ENCODE peak calls at places on chromosomes 7 and 10, in eight cellular contexts. I is HepG2, N is A549, O is K562, P is HCT116, D is HL-60, X is Panc1, Z is SK-N-SH. T is an unnamed sample.
A peak's percentile ranks its signal among the peaks of the same experiment; 100 is the strongest.

GRCh38 chr7:28964056-28964455 is 5.9 kb upstream of the TRIL start:
- DNase-seq in I (no peak), N (no peak), O (no peak), P (no peak), D (no peak), X (no peak), Z (no peak), T (no peak)

GRCh38 chr7:1311406-1312097 is 78.9 kb downstream of the UNCX start:
- DNase-seq in I (no peak), N (no peak), O (no peak), P (no peak), D (no peak), X (no peak), Z (peak; percentile 23), T (no peak)

GRCh38 chr10:68231106-68231901 is 609 bp downstream of the ATOH7 start:
- DNase-seq in I (peak; percentile 30), N (peak; percentile 92), O (peak; percentile 80), P (peak; percentile 45), D (peak; percentile 38), X (peak; percentile 48), Z (peak; percentile 98), T (peak; percentile 87)

GRCh38 chr10:86966008-86966654 is 2.2 kb upstream of the ADIRF start:
- DNase-seq in I (no peak), N (no peak), O (no peak), P (no peak), D (no peak), X (no peak), Z (no peak), T (no peak)

GRCh38 chr10:59868974-59869940 is 37.1 kb downstream of the CCDC6 start:
- DNase-seq in I (no peak), N (no peak), O (no peak), P (no peak), D (no peak), X (no peak), Z (no peak), T (no peak)

GRCh38 chr10:80501913-80502521 is 35.7 kb upstream of the SH2D4B start:
- DNase-seq in I (no peak), N (no peak), O (no peak), P (no peak), D (no peak), X (no peak), Z (no peak), T (no peak)

GRCh38 chr7:28605427-28605826 is 193.1 kb downstream of the CREB5 start:
- DNase-seq in I (no peak), N (no peak), O (no peak), P (no peak), D (no peak), X (no peak), Z (no peak), T (no peak)

GRCh38 chr7:64882341-64883112 is 20.5 kb upstream of the ZNF273 start:
- DNase-seq in I (no peak), N (no peak), O (no peak), P (no peak), D (no peak), X (no peak), Z (peak; percentile 41), T (peak; percentile 83)

GRCh38 chr7:20509892-20510645 is 105.4 kb upstream of the ABCB5 start:
- DNase-seq in I (no peak), N (no peak), O (no peak), P (no peak), D (no peak), X (no peak), Z (no peak), T (no peak)

GRCh38 chr7:50416509-50417299 is 33.4 kb downstream of the FIGNL1 start:
- DNase-seq in I (no peak), N (no peak), O (no peak), P (no peak), D (no peak), X (no peak), Z (no peak), T (peak; percentile 28)

GRCh38 chr7:121447191-121447920 is 51.2 kb upstream of the FAM3C start:
- DNase-seq in I (no peak), N (no peak), O (no peak), P (no peak), D (no peak), X (no peak), Z (no peak), T (no peak)

DNA sequence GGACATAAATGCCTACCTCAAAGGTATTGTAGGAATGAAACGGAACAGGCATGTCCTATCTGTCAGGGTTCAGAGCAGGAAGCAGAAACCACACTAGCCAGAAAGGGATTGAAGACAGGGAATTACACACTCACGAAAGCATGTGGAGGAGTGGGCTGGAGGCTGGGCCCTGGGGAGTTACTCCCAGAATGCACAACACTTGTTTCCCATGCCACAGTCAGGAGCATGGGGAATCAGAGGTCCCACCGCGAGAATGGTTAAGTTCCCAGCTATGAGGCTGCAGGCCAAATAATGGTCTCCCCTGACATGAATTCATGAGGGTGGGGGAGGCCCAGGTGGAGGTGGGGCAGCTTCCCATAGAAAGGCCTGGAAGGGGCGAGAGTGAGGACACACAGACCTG is 212.7 kb downstream of the HERPUD2 start:
- DNase-seq in I (no peak), N (no peak), O (no peak), P (no peak), D (no peak), X (no peak), Z (no peak), T (no peak)
- TF ChIP-seq REST in I (no peak), N (no peak), O (no peak), P (no peak), D (no peak), X (no peak), Z (no peak), T (no peak)

DNA sequence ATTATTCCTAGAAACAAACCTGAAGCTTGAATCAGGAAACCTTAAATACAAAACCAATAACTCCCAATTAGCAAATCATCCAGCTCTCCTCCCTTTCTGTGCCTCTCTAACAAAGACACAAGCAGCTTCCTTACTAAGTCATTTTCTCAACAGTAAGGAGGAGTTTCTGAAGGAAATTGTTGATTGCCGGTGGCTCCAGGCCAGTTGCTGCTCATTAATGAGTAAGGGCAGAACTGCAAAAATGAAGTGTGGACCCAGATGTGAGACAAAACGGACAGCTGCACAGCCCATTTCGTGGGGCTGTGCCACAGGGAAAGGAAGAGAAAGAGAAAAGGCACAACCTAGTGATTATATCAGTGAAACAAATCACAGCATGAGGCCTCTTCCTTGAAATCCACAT is 42.8 kb upstream of the RHOBTB1 start:
- DNase-seq in I (no peak), N (no peak), O (no peak), P (no peak), D (no peak), X (no peak), Z (no peak), T (peak; percentile 9)
- TF ChIP-seq REST in I (no peak), N (no peak), O (no peak), P (no peak), D (no peak), X (no peak), Z (no peak), T (no peak)

DNA sequence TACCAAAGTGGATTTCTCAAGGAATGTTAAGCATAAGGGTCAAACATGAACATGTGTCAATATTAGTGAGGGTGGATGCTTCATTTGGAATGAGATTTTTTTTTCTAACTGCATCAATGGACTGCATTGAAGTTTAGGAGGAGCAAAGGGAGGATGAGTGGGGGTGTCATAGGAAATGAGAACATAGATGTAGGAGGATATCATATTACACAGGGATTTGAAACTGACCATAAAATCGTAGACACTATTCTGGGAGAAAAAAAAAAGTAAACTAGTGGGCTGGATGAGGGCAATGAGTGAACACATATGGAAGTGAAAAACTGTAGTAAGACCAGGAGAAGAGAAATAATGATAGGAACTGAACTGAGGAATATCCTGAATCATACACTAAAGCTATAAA is 109.4 kb downstream of the SEMA3A start:
- DNase-seq in I (peak; percentile 53), N (no peak), O (no peak), P (no peak), D (no peak), X (no peak), Z (no peak), T (no peak)
- TF ChIP-seq REST in I (no peak), N (no peak), O (no peak), P (no peak), D (no peak), X (no peak), Z (no peak), T (no peak)

DNA sequence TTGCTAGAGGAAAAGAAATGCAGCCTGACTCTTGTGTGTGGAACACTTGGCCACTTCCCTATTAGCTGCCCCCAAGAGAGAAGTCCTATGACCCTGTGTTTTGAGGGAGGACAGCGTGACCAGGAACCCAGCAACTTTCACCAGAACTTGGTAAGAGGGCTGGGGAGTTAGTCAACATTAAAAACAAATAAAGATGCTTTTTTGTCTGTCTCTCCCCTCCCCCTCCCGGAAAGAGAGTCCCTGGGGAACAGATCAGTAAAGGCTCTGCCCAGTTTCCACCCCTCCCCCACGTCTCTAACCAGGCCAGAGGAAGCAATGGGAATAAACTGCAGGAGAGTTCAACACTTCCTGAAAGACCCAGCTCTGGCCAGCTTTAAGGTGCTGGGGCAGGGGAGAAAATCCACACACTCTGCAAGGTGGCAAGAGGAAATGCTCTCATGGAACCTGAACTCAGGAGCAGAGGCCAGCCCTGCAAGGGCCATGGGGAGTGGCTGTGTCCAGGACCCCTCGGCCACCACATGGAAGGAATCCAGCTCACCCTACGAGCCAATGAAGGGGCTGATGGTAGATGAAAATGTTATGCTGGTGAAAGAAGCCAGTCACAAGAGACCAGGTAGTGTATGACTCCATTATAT is 21.5 kb downstream of the SH3PXD2A start:
- DNase-seq in I (peak; percentile 88), N (peak; percentile 29), O (no peak), P (no peak), D (peak; percentile 45), X (no peak), Z (no peak), T (peak; percentile 86)
- TF ChIP-seq REST in I (no peak), N (no peak), O (no peak), P (no peak), D (no peak), X (no peak), Z (no peak), T (no peak)

GRCh38 chr10:19048901-19049300 is 300 bp downstream of the MALRD1 start:
- DNase-seq in I (no peak), N (no peak), O (no peak), P (no peak), D (no peak), X (no peak), Z (no peak), T (no peak)

GRCh38 chr10:19043431-19043830 is 5.2 kb upstream of the MALRD1 start:
- DNase-seq in I (no peak), N (no peak), O (no peak), P (no peak), D (no peak), X (no peak), Z (no peak), T (no peak)

GRCh38 chr10:19046709-19047108 is 1.9 kb upstream of the MALRD1 start:
- DNase-seq in I (no peak), N (no peak), O (no peak), P (no peak), D (no peak), X (no peak), Z (no peak), T (no peak)

GRCh38 chr10:19049577-19049976 is 976 bp downstream of the MALRD1 start:
- DNase-seq in I (no peak), N (no peak), O (no peak), P (no peak), D (no peak), X (no peak), Z (no peak), T (no peak)

GRCh38 chr10:19048479-19048878 is at the start of gene MALRD1:
- DNase-seq in I (no peak), N (no peak), O (no peak), P (no peak), D (no peak), X (no peak), Z (no peak), T (no peak)
- TF ChIP-seq REST in I (no peak), N (no peak), O (no peak), P (no peak), D (no peak), X (no peak), Z (no peak), T (no peak)

GRCh38 chr7:155466814-155467675 is 9.1 kb downstream of the EN2 start:
- DNase-seq in I (peak; percentile 5), N (no peak), O (no peak), P (no peak), D (no peak), X (no peak), Z (peak; percentile 87), T (peak; percentile 95)
- TF ChIP-seq REST in I (no peak), N (no peak), O (no peak), P (no peak), D (no peak), X (no peak), Z (no peak), T (no peak)

T was measured in GM23338.